ENCODE peak calls at places on chromosomes 6 and 20, in four cellular contexts. Q is HFF-Myc; P is HL-60; U is activated CD4-positive, alpha-beta T cell treated with anti-CD3 and anti-CD28 coated beads for 24 hours. K is an unnamed sample.

GRCh38 chr6:14149053-14149746 is 31.6 kb downstream of the CD83 start:
- DNase-seq in Q (no peak), P (no peak), U (no peak), K (no peak)

GRCh38 chr6:64479134-64479533 is 843.5 kb downstream of the PHF3 start:
- DNase-seq in Q (no peak), P (no peak), U (no peak), K (no peak)

GRCh38 chr6:33620584-33621395 is at the start of gene ITPR3:
- DNase-seq in Q (no peak), P (peak; percentile 17), U (peak; percentile 62), K (peak; percentile 93)

GRCh38 chr20:37379967-37380828 is 34.3 kb downstream of the SRC start:
- DNase-seq in Q (no peak), P (no peak), U (no peak), K (no peak)

GRCh38 chr6:50862172-50862571 is 43.5 kb downstream of the TFAP2B start:
- DNase-seq in Q (no peak), P (no peak), U (no peak), K (no peak)

GRCh38 chr6:41687501-41688175 is 47.8 kb downstream of the TFEB start:
- DNase-seq in Q (no peak), P (no peak), U (no peak), K (no peak)

GRCh38 chr6:36116066-36116465 is 14.2 kb upstream of the MAPK13 start:
- DNase-seq in Q (no peak), P (no peak), U (no peak), K (no peak)

GRCh38 chr20:5474646-5475550 is 158.1 kb upstream of the PROKR2 start:
- DNase-seq in Q (no peak), P (peak; percentile 14), U (no peak), K (no peak)

GRCh38 chr6:215335-216034 is 76.8 kb upstream of the DUSP22 start:
- DNase-seq in Q (no peak), P (no peak), U (peak; percentile 49), K (peak; percentile 45)

GRCh38 chr20:6841128-6841527 is 73.6 kb downstream of the BMP2 start:
- DNase-seq in Q (no peak), P (no peak), U (no peak), K (no peak)

GRCh38 chr6:99603421-99604160 is 3.0 kb upstream of the PRDM13 start:
- DNase-seq in Q (no peak), P (no peak), U (no peak), K (no peak)

GRCh38 chr6:140879861-140880260 is 1252.9 kb upstream of the GJE1 start:
- DNase-seq in Q (no peak), P (no peak), U (no peak), K (no peak)

GRCh38 chr20:23078994-23079364 is 7.1 kb downstream of the CD93 start:
- DNase-seq in Q (no peak), P (no peak), U (no peak), K (no peak)

GRCh38 chr20:17856024-17856564 is 112.5 kb downstream of the SNX5 start:
- DNase-seq in Q (no peak), P (no peak), U (no peak), K (peak; percentile 93)

GRCh38 chr6:36874016-36874442 is 574 bp downstream of the PPIL1 start:
- DNase-seq in Q (no peak), P (no peak), U (no peak), K (no peak)

GRCh38 chr6:163751032-163751525 is 336.6 kb downstream of the QKI start:
- DNase-seq in Q (no peak), P (no peak), U (no peak), K (no peak)

GRCh38 chr20:63134201-63134612 is 81.7 kb downstream of the YTHDF1 start:
- DNase-seq in Q (no peak), P (no peak), U (peak; percentile 10), K (peak; percentile 5)

GRCh38 chr20:57323034-57323433 is 6.6 kb upstream of the SPO11 start:
- DNase-seq in Q (no peak), P (no peak), U (no peak), K (peak; percentile 61)

GRCh38 chr20:57089701-57090144 is 176.7 kb downstream of the BMP7 start:
- DNase-seq in Q (no peak), P (peak; percentile 68), U (peak; percentile 62), K (peak; percentile 80)

GRCh38 chr6:16044211-16044643 is 84.7 kb upstream of the MYLIP start:
- DNase-seq in Q (no peak), P (no peak), U (no peak), K (no peak)

GRCh38 chr6:10541591-10541990 is 20.4 kb downstream of the GCNT2 start:
- DNase-seq in Q (no peak), P (no peak), U (no peak), K (no peak)

GRCh38 chr6:13711384-13711725 is 280 bp downstream of the RANBP9 start:
- DNase-seq in Q (no peak), P (peak; percentile 73), U (no peak), K (peak; percentile 85)

GRCh38 chr6:113488812-113489685 is 368.1 kb upstream of the MARCKS start:
- DNase-seq in Q (no peak), P (no peak), U (no peak), K (no peak)

GRCh38 chr6:5671162-5671561 is 335.6 kb downstream of the NRN1 start:
- DNase-seq in Q (no peak), P (peak; percentile 94), U (no peak), K (no peak)

GRCh38 chr6:20732896-20733295 is 198.6 kb downstream of the CDKAL1 start:
- DNase-seq in Q (no peak), P (no peak), U (no peak), K (no peak)

GRCh38 chr6:169008641-169009040 is 245.0 kb downstream of the THBS2 start:
- DNase-seq in Q (no peak), P (no peak), U (no peak), K (no peak)

GRCh38 chr6:151652338-151652737 is 155.1 kb upstream of the ESR1 start:
- DNase-seq in Q (no peak), P (no peak), U (no peak), K (no peak)

GRCh38 chr20:51667491-51667890 is 100.7 kb downstream of the ATP9A start:
- DNase-seq in Q (no peak), P (no peak), U (no peak), K (no peak)

GRCh38 chr20:15396026-15396425 is 1058.6 kb upstream of the FLRT3 start:
- DNase-seq in Q (no peak), P (no peak), U (no peak), K (no peak)

GRCh38 chr6:167528239-167528638 is 203.4 kb downstream of the TTLL2 start:
- DNase-seq in Q (no peak), P (no peak), U (no peak), K (no peak)

GRCh38 chr6:157273756-157274088 is 49.6 kb downstream of the TMEM242 start:
- DNase-seq in Q (no peak), P (no peak), U (peak; percentile 51), K (peak; percentile 84)

GRCh38 chr20:62179162-62179504 is 3.7 kb upstream of the MTG2 start:
- DNase-seq in Q (no peak), P (no peak), U (no peak), K (no peak)

GRCh38 chr6:135195522-135195921 is 14.4 kb downstream of the MYB start:
- DNase-seq in Q (no peak), P (peak; percentile 97), U (no peak), K (no peak)

GRCh38 chr6:87848616-87849015 is 146.6 kb upstream of the AKIRIN2 start:
- DNase-seq in Q (no peak), P (no peak), U (no peak), K (no peak)

GRCh38 chr20:13995086-13995665 is at the start of gene MACROD2:
- DNase-seq in Q (peak; percentile 40), P (peak; percentile 92), U (peak; percentile 16), K (no peak)

K was measured in OCI-LY7.